ENCODE peak calls at places on chromosome 22, in eight cellular contexts. B, Q, I, U, N, R, Z and G are unnamed samples.

GRCh38 chr22:40348025-40348658 is 1.8 kb downstream of the ADSL start:
- DNase-seq in N (peak), Q (no peak), Z (peak), I (peak), R (peak), B (peak), U (no peak), G (peak)

GRCh38 chr22:20494978-20495860 is at the start of gene KLHL22:
- DNase-seq in Z (no peak), Q (no peak), N (no peak), R (peak), U (peak), B (peak), I (peak), G (peak)

GRCh38 chr22:32544953-32545558 is 70.4 kb downstream of the FBXO7 start:
- DNase-seq in U (no peak), Z (no peak), N (no peak), I (no peak), Q (no peak), R (no peak), B (peak), G (no peak)

GRCh38 chr22:20509344-20510047 is 2.1 kb downstream of the MED15 start:
- DNase-seq in U (peak), Q (peak), B (peak), I (peak), R (peak), Z (peak), N (peak), G (peak)

GRCh38 chr22:49134076-49134475 is 693.6 kb downstream of the BRD1 start:
- DNase-seq in Z (no peak), I (no peak), B (no peak), U (no peak), Q (no peak), R (no peak), N (no peak), G (no peak)

GRCh38 chr22:26457661-26458272 is 25.8 kb downstream of the HPS4 start:
- DNase-seq in B (no peak), Z (no peak), R (no peak), N (no peak), I (no peak), U (no peak), Q (no peak), G (no peak)

GRCh38 chr22:41217553-41218157 is 12.5 kb downstream of the L3MBTL2 start:
- DNase-seq in I (peak), R (peak), Q (no peak), Z (peak), U (peak), N (no peak), B (peak), G (peak)

GRCh38 chr22:40394607-40395006 is 24.2 kb downstream of the SGSM3 start:
- DNase-seq in Z (no peak), Q (no peak), U (no peak), I (no peak), N (no peak), B (no peak), R (no peak), G (no peak)

GRCh38 chr22:23742505-23743264 is 8.2 kb downstream of the ZNF70 start:
- DNase-seq in R (no peak), U (no peak), B (no peak), I (peak), Q (no peak), Z (no peak), N (no peak), G (no peak)

GRCh38 chr22:33811686-33812085 is 108.6 kb downstream of the LARGE1 start:
- DNase-seq in Q (peak), U (no peak), B (peak), N (no peak), R (peak), Z (no peak), I (peak), G (no peak)

GRCh38 chr22:41021655-41022454 is 70.5 kb upstream of the EP300 start:
- DNase-seq in Z (peak), I (peak), N (peak), B (peak), Q (no peak), U (peak), R (peak), G (peak)

GRCh38 chr22:25357606-25358420 is 138.4 kb downstream of the CRYBB2 start:
- DNase-seq in N (no peak), Q (no peak), I (no peak), U (no peak), Z (no peak), R (no peak), B (no peak), G (no peak)

GRCh38 chr22:40819741-40820140 is 595 bp upstream of the SLC25A17 start:
- DNase-seq in U (no peak), R (no peak), Z (peak), Q (no peak), B (peak), N (no peak), I (peak), G (peak)

GRCh38 chr22:19407649-19408606 is 23.6 kb downstream of the HIRA start:
- DNase-seq in N (no peak), U (no peak), B (peak), I (peak), R (peak), Z (no peak), Q (no peak), G (no peak)

GRCh38 chr22:31611065-31611760 is 50.8 kb downstream of the PISD start:
- DNase-seq in N (no peak), Q (no peak), Z (no peak), B (no peak), I (no peak), R (no peak), U (no peak), G (no peak)

GRCh38 chr22:30934053-30934452 is 34.5 kb downstream of the MORC2 start:
- DNase-seq in R (no peak), N (no peak), B (no peak), U (no peak), I (no peak), Z (no peak), Q (no peak), G (no peak)

GRCh38 chr22:35538801-35539321 is 1.8 kb upstream of the RASD2 start:
- DNase-seq in N (peak), U (no peak), B (no peak), R (peak), Q (no peak), I (no peak), Z (peak), G (peak)

GRCh38 chr22:49965291-49966040 is 4.9 kb downstream of the PIM3 start:
- DNase-seq in B (no peak), R (peak), Z (no peak), N (no peak), I (no peak), U (peak), Q (no peak), G (no peak)

GRCh38 chr22:47094861-47095330 is 332.4 kb downstream of the TBC1D22A start:
- DNase-seq in I (no peak), Q (no peak), R (no peak), N (no peak), U (no peak), Z (peak), B (peak), G (no peak)

GRCh38 chr22:46379301-46379930 is 43.9 kb downstream of the TRMU start:
- DNase-seq in Z (no peak), I (no peak), Q (no peak), N (peak), U (peak), R (peak), B (no peak), G (no peak)

GRCh38 chr22:29773233-29773632 is 6.1 kb downstream of the UQCR10 start:
- DNase-seq in B (peak), N (no peak), U (no peak), R (no peak), I (peak), Z (peak), Q (no peak), G (peak)

GRCh38 chr22:50198624-50199017 is 2.2 kb upstream of the SELENOO start:
- DNase-seq in I (no peak), N (no peak), B (no peak), Q (no peak), U (no peak), R (no peak), Z (no peak), G (no peak)

GRCh38 chr22:32764330-32765116 is 37.0 kb upstream of the TIMP3 start:
- DNase-seq in U (no peak), N (no peak), Q (no peak), B (peak), Z (peak), I (peak), R (peak), G (peak)

GRCh38 chr22:19998991-19999820 is 17.4 kb downstream of the ARVCF start:
- DNase-seq in Q (no peak), N (no peak), U (no peak), R (no peak), B (peak), Z (no peak), I (no peak), G (no peak)

GRCh38 chr22:32940736-32941135 is 117.4 kb downstream of the SYN3 start:
- DNase-seq in N (no peak), Z (no peak), I (no peak), U (no peak), Q (no peak), B (no peak), R (no peak), G (no peak)

GRCh38 chr22:20203142-20204099 is 52.6 kb upstream of the CCDC188 start:
- DNase-seq in N (peak), Q (no peak), Z (no peak), U (peak), B (peak), R (no peak), I (no peak), G (no peak)

GRCh38 chr22:49967333-49968241 is 7.0 kb downstream of the PIM3 start:
- DNase-seq in N (no peak), Q (peak), B (no peak), R (peak), I (no peak), Z (no peak), U (peak), G (no peak)

GRCh38 chr22:20312396-20313191 is 7.3 kb downstream of the DGCR6L start:
- DNase-seq in U (no peak), R (peak), I (no peak), N (no peak), Q (no peak), B (no peak), Z (no peak), G (no peak)

GRCh38 chr22:29635734-29636357 is 32.4 kb downstream of the NF2 start:
- DNase-seq in Z (peak), N (peak), Q (no peak), I (peak), U (no peak), B (peak), R (no peak), G (peak)

GRCh38 chr22:26318975-26319374 is 110.1 kb upstream of the ASPHD2 start:
- DNase-seq in U (no peak), Z (peak), I (peak), N (peak), B (peak), Q (no peak), R (no peak), G (peak)

GRCh38 chr22:23683545-23683944 is 7.3 kb upstream of the RGL4 start:
- DNase-seq in I (no peak), N (no peak), U (no peak), Q (no peak), Z (no peak), B (no peak), R (no peak), G (no peak)

GRCh38 chr22:44351685-44352377 is 39.1 kb upstream of the SHISAL1 start:
- DNase-seq in B (peak), Z (peak), U (no peak), I (peak), N (peak), R (no peak), Q (no peak), G (peak)

GRCh38 chr22:45225732-45226560 is 14.7 kb downstream of the KIAA0930 start:
- DNase-seq in I (peak), Q (no peak), B (no peak), R (no peak), U (peak), Z (peak), N (no peak), G (peak)

GRCh38 chr22:19873138-19873959 is 18.7 kb upstream of the GNB1L start:
- DNase-seq in U (peak), Z (no peak), Q (no peak), I (no peak), B (no peak), N (no peak), R (peak), G (no peak)

GRCh38 chr22:30432520-30432919 is 7.0 kb downstream of the MTFP1 start:
- DNase-seq in B (no peak), Z (no peak), U (no peak), R (no peak), Q (no peak), I (no peak), N (no peak), G (no peak)

GRCh38 chr22:32868928-32869327 is 67.4 kb downstream of the TIMP3 start:
- DNase-seq in R (no peak), Q (no peak), U (no peak), B (no peak), Z (no peak), N (no peak), I (no peak), G (no peak)

GRCh38 chr22:43110444-43110926 is at the start of gene BIK:
- DNase-seq in R (peak), N (peak), Q (no peak), B (no peak), I (peak), Z (no peak), U (peak), G (peak)
- H3K4me3 ChIP-seq in R (peak), N (peak), Q (peak), B (peak), I (peak), Z (peak), U (peak), G (peak)

GRCh38 chr22:27597703-27598444 is 203.7 kb downstream of the MN1 start:
- DNase-seq in N (peak), U (no peak), Q (no peak), B (no peak), Z (peak), I (peak), R (no peak), G (peak)
- TF ChIP-seq CTCF in N (no peak), U (no peak), Q (no peak), B (no peak), Z (peak), I (no peak), R (no peak), G (no peak)

DNA sequence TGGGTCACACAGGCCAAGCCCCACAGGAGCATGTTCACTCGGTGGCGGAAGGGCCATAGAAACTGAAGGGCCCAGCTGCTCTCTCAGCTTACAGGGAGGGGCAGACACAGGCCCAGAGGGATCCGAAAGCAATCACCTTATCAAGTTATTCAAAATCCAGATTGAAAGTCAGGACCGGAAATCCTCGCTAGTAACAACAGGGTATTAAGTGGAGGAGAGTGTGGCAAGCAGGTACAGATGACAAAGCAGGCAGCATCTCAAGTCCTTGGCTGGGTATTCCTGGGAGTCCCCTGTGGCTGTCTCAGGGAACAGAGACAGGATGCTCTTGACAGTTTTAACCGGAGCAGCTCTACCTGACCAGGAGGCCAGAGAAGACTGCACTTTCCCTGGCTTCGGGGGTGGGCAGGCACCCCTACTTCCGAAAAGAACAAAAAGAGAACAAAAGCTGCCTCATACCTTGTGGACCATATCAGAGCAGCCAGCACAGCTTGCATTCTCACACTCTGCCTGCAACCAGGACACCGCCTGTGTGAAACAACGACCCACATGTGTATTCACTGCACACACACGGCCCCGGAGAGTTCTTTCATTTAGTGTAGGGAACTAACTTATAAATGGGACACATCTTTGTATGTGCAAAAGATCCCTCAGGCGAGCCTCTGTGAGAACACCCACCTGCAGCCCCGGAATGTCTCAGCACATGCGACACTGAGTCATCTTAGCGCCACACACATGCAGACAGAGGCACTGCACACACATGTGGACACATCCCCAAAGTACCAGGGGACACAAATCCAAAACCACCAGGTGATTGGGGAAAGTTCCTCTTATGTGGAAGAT is 78.3 kb downstream of the MICAL3 start:
- DNase-seq in N (no peak), B (no peak), U (no peak), Z (no peak), R (no peak), I (no peak), Q (no peak), G (peak)
- H3K4me3 ChIP-seq in N (no peak), B (no peak), U (no peak), Z (no peak), R (no peak), I (no peak), Q (peak), G (no peak)

GRCh38 chr22:38570841-38571364 is 920 bp upstream of the DMC1 start:
- DNase-seq in U (peak), B (peak), I (peak), R (peak), Q (no peak), Z (no peak), N (peak), G (peak)
- TF ChIP-seq CTCF in U (no peak), B (no peak), I (peak), R (no peak), Q (no peak), Z (no peak), N (no peak), G (peak)

GRCh38 chr22:42320463-42321416 is 50.3 kb upstream of the TCF20 start:
- DNase-seq in B (no peak), R (peak), I (no peak), N (no peak), U (no peak), Q (no peak), Z (no peak), G (no peak)

GRCh38 chr22:42318967-42319366 is 48.5 kb upstream of the TCF20 start:
- DNase-seq in U (no peak), I (no peak), Q (no peak), B (no peak), Z (no peak), R (no peak), N (no peak), G (no peak)

GRCh38 chr22:42316988-42317387 is 46.5 kb upstream of the TCF20 start:
- DNase-seq in B (peak), R (peak), I (peak), Z (peak), U (no peak), Q (no peak), N (no peak), G (peak)

GRCh38 chr22:42315392-42315756 is 44.9 kb upstream of the TCF20 start:
- DNase-seq in Z (no peak), I (no peak), Q (no peak), R (peak), B (no peak), U (no peak), N (no peak), G (no peak)

GRCh38 chr22:42317691-42318547 is 47.5 kb upstream of the TCF20 start:
- DNase-seq in U (peak), I (no peak), Z (peak), N (no peak), B (no peak), Q (no peak), R (peak), G (peak)
- H3K4me3 ChIP-seq in U (no peak), I (no peak), Z (no peak), N (no peak), B (no peak), Q (no peak), R (no peak), G (no peak)

DNA sequence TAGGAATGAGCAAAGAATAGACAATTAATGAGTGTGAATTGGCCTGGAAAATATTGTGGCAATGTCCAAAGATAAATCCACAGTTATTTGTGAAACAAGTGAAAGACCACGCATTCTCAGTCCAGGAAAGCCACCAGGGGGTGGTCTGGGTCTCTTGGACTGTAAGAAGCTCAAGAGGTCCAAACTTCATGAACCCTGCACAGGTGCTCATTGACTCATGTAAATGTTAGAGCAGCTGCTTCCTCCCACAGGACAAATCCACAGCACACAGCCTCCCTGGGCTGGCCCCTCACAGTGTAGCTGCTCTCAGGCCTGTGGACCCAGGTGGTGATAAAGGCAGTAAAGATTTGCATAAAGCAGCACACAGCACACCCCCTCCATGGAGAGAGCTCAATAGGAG is 114.0 kb downstream of the ZNF280B start:
- DNase-seq in U (no peak), B (no peak), N (no peak), Z (no peak), R (no peak), I (no peak), Q (no peak), G (no peak)
- TF ChIP-seq CTCF in U (no peak), B (no peak), N (no peak), Z (no peak), R (no peak), I (no peak), Q (no peak), G (no peak)

DNA sequence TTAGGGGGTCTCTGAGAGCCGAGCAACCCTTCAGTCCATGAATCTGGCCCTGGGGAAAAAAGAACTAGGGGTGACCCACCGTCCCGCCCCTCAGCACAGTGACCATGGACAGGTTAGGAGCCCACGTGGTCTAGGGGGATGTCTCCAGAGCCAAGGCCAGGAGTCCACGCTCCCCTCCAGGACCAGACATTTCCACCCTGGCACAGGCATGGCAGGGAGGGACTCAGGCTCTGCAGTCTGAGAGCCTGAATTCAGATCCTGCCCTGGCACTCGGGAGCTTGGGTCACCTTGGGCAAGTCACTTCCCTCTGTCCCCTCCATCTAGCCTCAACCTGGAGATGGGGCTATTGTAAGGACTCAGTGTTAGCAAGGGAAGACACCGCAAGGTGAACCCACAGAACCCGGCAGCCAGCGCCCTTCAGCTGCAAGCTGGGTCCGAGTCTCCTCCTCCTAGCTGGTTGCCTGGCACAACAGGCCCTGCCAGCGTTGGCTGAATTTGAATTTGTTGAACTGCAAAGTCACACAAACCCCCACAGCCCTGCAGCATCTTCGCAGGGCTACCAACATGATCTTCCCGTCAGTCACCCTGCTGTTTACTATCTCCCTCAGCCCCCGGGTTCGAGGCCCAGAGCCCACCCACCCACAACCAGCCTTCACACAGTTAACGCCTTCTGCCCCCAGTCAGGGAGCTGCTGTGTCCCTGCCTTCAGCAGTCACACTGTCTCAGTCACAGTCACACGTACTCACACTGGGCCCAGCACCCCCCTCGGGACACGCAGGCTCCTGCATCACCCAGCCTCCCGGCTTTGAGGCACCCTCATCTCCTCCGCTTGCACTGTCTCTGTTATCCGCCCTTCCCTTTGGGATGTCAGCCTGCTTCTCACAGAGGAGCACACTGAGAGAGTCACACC is 603 bp upstream of the PDGFB start:
- DNase-seq in R (no peak), B (no peak), N (no peak), Q (no peak), U (no peak), Z (no peak), I (no peak), G (no peak)
- H3K4me3 ChIP-seq in R (no peak), B (no peak), N (peak), Q (peak), U (no peak), Z (no peak), I (no peak), G (no peak)